ENCODE peak calls at places on chromosomes 2 and 18, in six cellular contexts. Y is K562, T is GM12891, P is GM12878, I is H1, B is HepG2. S is an unnamed sample.

GRCh38 chr2:15756011-15756550 is 164.4 kb downstream of the DDX1 start:
- DNase-seq in P (no peak), I (no peak), Y (no peak), B (no peak), T (no peak), S (no peak)

GRCh38 chr18:48263913-48264506 is 145.2 kb downstream of the ZBTB7C start:
- DNase-seq in T (no peak), Y (no peak), B (no peak), P (no peak), I (no peak), S (no peak)

GRCh38 chr18:58992301-58993231 is 127.9 kb downstream of the ZNF532 start:
- DNase-seq in B (no peak), Y (no peak), P (no peak), I (peak), T (no peak), S (no peak)

GRCh38 chr18:51361130-51361860 is 163.8 kb upstream of the MEX3C start:
- DNase-seq in I (no peak), P (peak), T (no peak), Y (no peak), B (peak), S (no peak)

GRCh38 chr18:70176537-70176936 is 28.9 kb downstream of the RTTN start:
- DNase-seq in P (no peak), B (no peak), Y (no peak), T (no peak), I (no peak), S (no peak)

GRCh38 chr2:12070581-12070980 is 324.1 kb downstream of the LPIN1 start:
- DNase-seq in P (no peak), Y (no peak), I (no peak), T (no peak), B (no peak), S (no peak)

GRCh38 chr2:234290671-234291070 is 206.2 kb downstream of the ARL4C start:
- DNase-seq in P (peak), T (no peak), I (no peak), Y (no peak), B (no peak), S (peak)

GRCh38 chr2:190583507-190584337 is 49.2 kb upstream of the NEMP2 start:
- DNase-seq in Y (no peak), P (peak), B (no peak), T (no peak), I (no peak), S (no peak)

GRCh38 chr2:96637385-96638143 is 548 bp downstream of the KANSL3 start:
- DNase-seq in B (peak), I (peak), Y (no peak), P (peak), T (peak), S (peak)

GRCh38 chr18:29164993-29165599 is 988.2 kb upstream of the CDH2 start:
- DNase-seq in Y (no peak), B (peak), I (no peak), P (no peak), T (no peak), S (no peak)

GRCh38 chr2:8298783-8299182 is 383.1 kb upstream of the ID2 start:
- DNase-seq in P (no peak), Y (no peak), T (no peak), B (no peak), I (no peak), S (no peak)

GRCh38 chr2:240237609-240238151 is 97.2 kb upstream of the OTOS start:
- DNase-seq in I (peak), Y (peak), T (no peak), P (no peak), B (no peak), S (no peak)

GRCh38 chr2:223396993-223397392 is 205.2 kb downstream of the SCG2 start:
- DNase-seq in Y (no peak), B (no peak), I (no peak), T (no peak), P (no peak), S (no peak)

GRCh38 chr2:12493031-12493513 is 223.7 kb upstream of the TRIB2 start:
- DNase-seq in B (no peak), I (no peak), T (no peak), P (no peak), Y (peak), S (no peak)

GRCh38 chr2:15730545-15731212 is 139.0 kb downstream of the DDX1 start:
- DNase-seq in T (no peak), B (peak), Y (peak), P (peak), I (no peak), S (no peak)

GRCh38 chr2:152863826-152864225 is 145.4 kb downstream of the ARL6IP6 start:
- DNase-seq in T (no peak), P (no peak), I (no peak), Y (no peak), B (no peak), S (no peak)

GRCh38 chr18:41396861-41397260 is 558.2 kb upstream of the PIK3C3 start:
- DNase-seq in B (no peak), P (no peak), T (no peak), I (no peak), Y (no peak), S (no peak)

GRCh38 chr2:162113771-162114168 is 38.3 kb downstream of the GCG start:
- DNase-seq in P (no peak), I (no peak), Y (no peak), T (no peak), B (peak), S (no peak)

GRCh38 chr18:49725809-49726514 is 87.4 kb downstream of the ACAA2 start:
- DNase-seq in P (no peak), I (peak), Y (peak), B (peak), T (no peak), S (no peak)

GRCh38 chr2:235493775-235494715 is at the start of gene AGAP1:
- DNase-seq in B (peak), I (peak), P (no peak), T (no peak), Y (peak), S (no peak)

GRCh38 chr2:101369100-101369499 is 18.2 kb downstream of the CREG2 start:
- DNase-seq in I (no peak), B (no peak), P (no peak), T (no peak), Y (no peak), S (no peak)

GRCh38 chr2:66888791-66889631 is 454.1 kb downstream of the MEIS1 start:
- DNase-seq in B (no peak), T (no peak), P (no peak), I (no peak), Y (no peak), S (no peak)

GRCh38 chr2:240455719-240456606 is 20.5 kb downstream of the GPC1 start:
- DNase-seq in I (peak), P (no peak), T (no peak), Y (no peak), B (no peak), S (no peak)

GRCh38 chr18:77114564-77115391 is 17.8 kb downstream of the MBP start:
- DNase-seq in T (no peak), I (peak), B (peak), P (no peak), Y (no peak), S (no peak)

GRCh38 chr2:96537066-96537733 is 648 bp downstream of the ARID5A start:
- DNase-seq in P (peak), I (no peak), B (no peak), Y (peak), T (peak), S (peak)

GRCh38 chr2:11583840-11584529 is 50.1 kb downstream of the GREB1 start:
- DNase-seq in B (peak), T (peak), P (peak), Y (peak), I (peak), S (peak)

GRCh38 chr2:150276737-150277136 is 210.7 kb downstream of the RND3 start:
- DNase-seq in T (no peak), B (no peak), Y (no peak), I (no peak), P (no peak), S (no peak)

GRCh38 chr2:206154197-206154596 is 5.0 kb downstream of the NDUFS1 start:
- DNase-seq in Y (no peak), T (no peak), P (peak), I (no peak), B (peak), S (no peak)

GRCh38 chr2:66306488-66306887 is 128.4 kb upstream of the MEIS1 start:
- DNase-seq in P (no peak), T (no peak), Y (no peak), I (no peak), B (no peak), S (no peak)

GRCh38 chr2:118641711-118642110 is 205.7 kb downstream of the EN1 start:
- DNase-seq in P (no peak), B (no peak), T (no peak), I (no peak), Y (no peak), S (no peak)

GRCh38 chr2:216882876-216883275 is 23.0 kb upstream of the TNP1 start:
- DNase-seq in I (no peak), T (no peak), P (no peak), B (no peak), Y (peak), S (no peak)

GRCh38 chr2:216881411-216881810 is 21.5 kb upstream of the TNP1 start:
- DNase-seq in B (no peak), I (no peak), T (no peak), Y (no peak), P (no peak), S (no peak)

GRCh38 chr2:216885117-216885553 is 25.3 kb upstream of the TNP1 start:
- DNase-seq in B (no peak), T (no peak), P (no peak), Y (no peak), I (no peak), S (no peak)

GRCh38 chr2:216887132-216887531 is 27.3 kb upstream of the TNP1 start:
- DNase-seq in I (no peak), Y (no peak), P (no peak), B (no peak), T (no peak), S (no peak)

GRCh38 chr2:216884347-216884746 is 24.5 kb upstream of the TNP1 start:
- DNase-seq in P (no peak), I (no peak), B (no peak), Y (no peak), T (no peak), S (no peak)
- TF ChIP-seq POLR2A in P (no peak), I (no peak), B (no peak), Y (no peak), T (no peak), S (no peak)

GRCh38 chr18:79599503-79599931 is 80.1 kb upstream of the CTDP1 start:
- DNase-seq in I (no peak), Y (no peak), B (no peak), P (no peak), T (no peak), S (no peak)
- TF ChIP-seq POLR2AphosphoS5 in I (no peak), Y (no peak), B (no peak), P (no peak), T (no peak), S (no peak)

GRCh38 chr2:30338475-30338874 is 107.1 kb downstream of the LBH start:
- DNase-seq in T (no peak), Y (no peak), I (no peak), P (no peak), B (no peak), S (no peak)

GRCh38 chr2:30339071-30339470 is 107.7 kb downstream of the LBH start:
- DNase-seq in B (no peak), Y (no peak), T (peak), P (peak), I (no peak), S (peak)

GRCh38 chr2:30334738-30335426 is 103.5 kb downstream of the LBH start:
- DNase-seq in I (no peak), P (peak), T (no peak), B (no peak), Y (no peak), S (no peak)

GRCh38 chr2:30335981-30336538 is 104.7 kb downstream of the LBH start:
- DNase-seq in I (no peak), Y (no peak), T (no peak), P (no peak), B (no peak), S (no peak)

GRCh38 chr2:30336978-30337841 is 105.9 kb downstream of the LBH start:
- DNase-seq in P (peak), T (peak), B (no peak), Y (no peak), I (no peak), S (peak)
- TF ChIP-seq TAF1 in P (peak), T (no peak), B (no peak), Y (no peak), I (no peak), S (no peak)

DNA sequence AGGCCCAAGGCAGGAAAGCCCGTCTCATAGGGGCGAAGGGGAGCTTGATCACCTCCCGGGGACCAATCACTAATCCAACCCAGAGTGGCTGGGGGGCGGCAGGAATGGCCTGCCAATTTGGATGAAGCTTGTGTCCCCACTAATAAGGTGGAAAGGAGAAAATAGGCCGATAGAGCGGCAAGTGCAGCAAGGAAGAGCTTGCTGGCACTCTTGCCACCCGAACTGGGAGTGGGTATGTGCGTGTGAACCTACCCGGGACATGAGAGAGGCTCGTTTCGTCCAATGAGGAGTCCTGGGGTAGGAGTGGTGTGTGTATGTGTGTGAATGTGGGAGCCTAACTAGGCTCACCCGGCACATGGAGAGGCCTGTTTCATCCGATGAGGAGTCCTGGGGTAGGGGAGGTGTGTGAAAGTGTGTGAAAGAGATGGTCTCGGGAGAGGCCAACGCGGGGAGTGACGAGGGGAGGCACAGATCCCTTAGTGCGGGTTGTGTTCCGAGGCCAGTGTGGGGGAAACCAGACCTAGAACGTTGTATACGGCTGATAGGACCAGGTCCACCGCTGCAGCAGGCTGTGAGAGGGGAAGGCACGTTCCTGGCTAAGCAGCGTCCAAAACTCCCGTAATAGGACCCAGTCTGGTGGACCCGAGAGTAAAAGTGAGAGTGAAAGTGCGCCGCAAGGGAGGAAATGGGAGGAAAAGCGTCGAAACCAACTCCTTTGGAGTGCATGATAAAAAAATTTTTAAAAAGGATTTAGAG is 47.1 kb upstream of the SELENOI start:
- DNase-seq in T (no peak), B (peak), I (peak), Y (no peak), P (peak), S (no peak)
- TF ChIP-seq POLR2A in T (no peak), B (no peak), I (no peak), Y (no peak), P (no peak), S (peak)

GRCh38 chr2:39118786-39119499 is 1.9 kb downstream of the SOS1 start:
- DNase-seq in T (no peak), P (no peak), Y (no peak), I (no peak), B (no peak), S (no peak)

GRCh38 chr2:39121523-39122063 is 742 bp upstream of the SOS1 start:
- DNase-seq in B (no peak), T (no peak), I (no peak), P (no peak), Y (no peak), S (no peak)

GRCh38 chr2:39120771-39121522 is at the start of gene SOS1:
- DNase-seq in Y (peak), P (peak), B (peak), T (peak), I (peak), S (peak)

GRCh38 chr2:39120521-39120770 is 405 bp downstream of the SOS1 start:
- DNase-seq in T (peak), Y (peak), P (no peak), B (no peak), I (no peak), S (no peak)

GRCh38 chr2:39119732-39120520 is 925 bp downstream of the SOS1 start:
- DNase-seq in I (peak), Y (no peak), P (no peak), B (peak), T (peak), S (peak)
- TF ChIP-seq POLR2AphosphoS5 in I (no peak), Y (no peak), P (no peak), B (no peak), T (no peak), S (no peak)

GRCh38 chr2:173062806-173063205 is 12.8 kb upstream of the MAP3K20 start:
- DNase-seq in T (no peak), Y (no peak), B (no peak), P (no peak), I (no peak), S (no peak)
- TF ChIP-seq TAF1 in T (no peak), Y (no peak), B (no peak), P (no peak), I (no peak), S (no peak)

GRCh38 chr18:62435435-62436031 is 87.3 kb upstream of the ZCCHC2 start:
- DNase-seq in Y (no peak), P (no peak), I (no peak), T (no peak), B (peak), S (no peak)

GRCh38 chr18:62437520-62438329 is 85.1 kb upstream of the ZCCHC2 start:
- DNase-seq in T (no peak), Y (no peak), P (no peak), B (no peak), I (no peak), S (no peak)

GRCh38 chr18:62438876-62439275 is 83.9 kb upstream of the ZCCHC2 start:
- DNase-seq in I (no peak), Y (no peak), P (no peak), B (no peak), T (no peak), S (no peak)

GRCh38 chr18:62438402-62438801 is 84.4 kb upstream of the ZCCHC2 start:
- DNase-seq in Y (no peak), B (peak), T (no peak), P (no peak), I (no peak), S (no peak)

DNA sequence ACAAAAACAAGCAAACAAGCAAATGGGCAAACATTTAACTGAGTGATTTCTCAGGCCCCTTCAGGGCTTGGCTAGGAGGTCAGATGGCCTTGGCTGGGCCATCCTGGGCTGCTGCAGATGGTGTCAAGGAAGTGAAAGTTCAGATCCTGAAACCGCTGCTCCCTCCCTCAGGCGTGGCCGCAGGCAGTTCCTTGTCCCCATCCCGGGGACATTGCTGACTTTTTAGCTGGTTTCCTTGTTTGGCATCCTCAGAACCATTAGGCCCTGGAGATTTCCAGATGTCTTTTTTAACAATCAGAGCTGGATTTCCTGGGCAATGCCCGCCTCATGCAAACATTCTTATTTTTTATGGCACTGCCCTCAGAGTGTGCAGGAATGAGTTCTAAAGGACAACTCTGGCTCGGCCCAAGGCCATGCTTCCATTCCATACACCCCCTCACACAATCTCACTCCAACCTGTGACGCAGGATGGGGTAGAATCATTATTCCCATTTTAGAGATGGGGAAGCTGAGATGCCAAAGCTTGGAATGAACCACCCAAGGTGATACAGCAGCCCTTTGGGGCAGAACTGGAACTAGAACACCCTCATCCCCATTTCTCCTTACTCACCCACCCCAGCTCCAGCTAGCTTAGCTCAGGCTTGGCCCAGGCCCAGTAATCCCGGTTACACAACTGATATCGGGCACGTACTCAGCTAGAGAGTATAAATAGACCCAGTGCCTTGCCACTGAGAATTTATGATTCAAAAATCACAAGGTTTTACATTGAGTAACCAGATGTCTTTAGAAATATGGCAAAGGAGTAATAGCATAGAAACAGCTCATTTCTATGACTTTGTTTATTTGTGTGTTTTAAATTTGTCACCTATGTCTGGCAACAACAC is 85.9 kb upstream of the ZCCHC2 start:
- DNase-seq in T (no peak), B (no peak), I (no peak), P (no peak), Y (no peak), S (no peak)
- TF ChIP-seq POLR2A in T (no peak), B (no peak), I (no peak), P (no peak), Y (no peak), S (no peak)

GRCh38 chr2:105328281-105329196 is 996 bp downstream of the TGFBRAP1 start:
- DNase-seq in P (no peak), I (no peak), Y (no peak), B (peak), T (no peak), S (no peak)
- TF ChIP-seq POLR2AphosphoS5 in P (no peak), I (no peak), Y (no peak), B (peak), T (no peak), S (peak)

GRCh38 chr2:184598313-184599053 is at the start of gene ZNF804A:
- DNase-seq in B (no peak), T (peak), I (peak), Y (peak), P (peak), S (peak)
- TF ChIP-seq TAF1 in B (no peak), T (peak), I (peak), Y (no peak), P (no peak), S (no peak)

S was measured in GM12892.